ENCODE peak calls at places on chromosomes 5 and 9, in nine cellular contexts. M is cardiac muscle cell; E is Jurkat, Clone E6-1; O is renal cortical epithelial cell; B is uterus; G is HCT116; R is tibial nerve; U is head of caudate nucleus; C is AG09309. V is an unnamed sample.

GRCh38 chr5:137606401-137606800 is 107.3 kb upstream of the SPOCK1 start:
- DNase-seq in R (no peak), G (no peak), U (no peak), E (no peak), B (no peak), M (no peak), C (no peak), O (no peak), V (no peak)

GRCh38 chr9:69143291-69143690 is 30.8 kb upstream of the TJP2 start:
- DNase-seq in U (no peak), R (no peak), O (peak), G (no peak), E (no peak), B (no peak), C (no peak), M (no peak), V (peak)

GRCh38 chr5:120454094-120454798 is 9.9 kb upstream of the PRR16 start:
- DNase-seq in G (no peak), O (peak), B (no peak), U (no peak), E (no peak), R (no peak), M (peak), C (peak), V (no peak)

GRCh38 chr5:74409166-74409706 is 231.3 kb downstream of the ENC1 start:
- DNase-seq in G (no peak), O (no peak), E (no peak), M (no peak), R (no peak), C (no peak), B (no peak), U (no peak), V (no peak)

GRCh38 chr5:142082182-142082781 is 26.3 kb upstream of the NDFIP1 start:
- DNase-seq in E (no peak), C (no peak), B (no peak), O (no peak), M (no peak), G (no peak), R (no peak), U (no peak), V (no peak)

GRCh38 chr9:120921751-120922181 is 4.8 kb downstream of the TRAF1 start:
- DNase-seq in G (no peak), O (no peak), E (no peak), R (no peak), M (no peak), B (no peak), C (no peak), U (no peak), V (no peak)

GRCh38 chr9:136537896-136538598 is 7.8 kb downstream of the NOTCH1 start:
- DNase-seq in R (no peak), U (no peak), E (no peak), C (no peak), G (no peak), M (no peak), O (no peak), B (no peak), V (no peak)

GRCh38 chr5:90554358-90555006 is 4.1 kb upstream of the ADGRV1 start:
- DNase-seq in M (no peak), R (no peak), U (no peak), G (no peak), B (no peak), E (no peak), C (no peak), O (no peak), V (no peak)

GRCh38 chr5:9056046-9056445 is 489.8 kb downstream of the SEMA5A start:
- DNase-seq in U (no peak), G (no peak), C (no peak), M (no peak), E (no peak), B (no peak), R (no peak), O (no peak), V (no peak)

GRCh38 chr9:89793124-89793495 is 188.3 kb downstream of the GADD45G start:
- DNase-seq in E (no peak), C (no peak), B (no peak), O (no peak), R (no peak), M (no peak), G (no peak), U (no peak), V (no peak)

GRCh38 chr9:126440042-126440441 is 113.4 kb downstream of the MVB12B start:
- DNase-seq in U (no peak), E (no peak), G (no peak), O (no peak), M (no peak), R (no peak), B (no peak), C (no peak), V (no peak)

V was measured in heart left ventricle.